ENCODE peak calls at places on chromosomes 7 and 10, in six cellular contexts. S, L, R, M, Q and V are unnamed samples.

GRCh38 chr7:46115410-46115809 is 194.3 kb upstream of the IGFBP3 start:
- DNase-seq in S (no peak), M (no peak), Q (no peak), L (peak; percentile 64), R (peak; percentile 47), V (no peak)

GRCh38 chr10:121413951-121414350 is 184.3 kb downstream of the FGFR2 start:
- DNase-seq in Q (no peak), R (no peak), M (no peak), L (no peak), S (no peak), V (no peak)

GRCh38 chr10:112955736-112956421 is 5.8 kb downstream of the TCF7L2 start:
- DNase-seq in S (no peak), Q (peak; percentile 74), R (peak; percentile 10), L (peak; percentile 78), M (no peak), V (peak; percentile 42)

GRCh38 chr10:43044444-43045245 is 32.2 kb upstream of the RET start:
- DNase-seq in L (no peak), R (no peak), M (no peak), S (no peak), Q (peak; percentile 2), V (peak; percentile 36)

GRCh38 chr7:73941836-73942551 is 81.0 kb downstream of the TMEM270 start:
- DNase-seq in R (peak; percentile 55), L (peak; percentile 66), Q (peak; percentile 40), M (no peak), S (no peak), V (no peak)

GRCh38 chr10:84328303-84329093 is at the start of gene CCSER2:
- DNase-seq in L (peak; percentile 96), R (peak; percentile 95), M (peak; percentile 98), Q (peak; percentile 95), S (peak; percentile 36), V (peak; percentile 99)

GRCh38 chr10:14971867-14972448 is 12.8 kb downstream of the MEIG1 start:
- DNase-seq in S (no peak), L (peak; percentile 42), M (peak; percentile 49), R (peak; percentile 37), Q (peak; percentile 13), V (no peak)

GRCh38 chr7:127876393-127876792 is 154.8 kb downstream of the LRRC4 start:
- DNase-seq in Q (peak; percentile 29), L (peak; percentile 58), S (no peak), R (no peak), M (no peak), V (no peak)

GRCh38 chr7:140673063-140673769 is 471 bp downstream of the ADCK2 start:
- DNase-seq in M (peak; percentile 39), S (no peak), Q (no peak), R (peak; percentile 41), L (peak; percentile 29), V (peak; percentile 86)

GRCh38 chr7:148754912-148755311 is 56.2 kb downstream of the CUL1 start:
- DNase-seq in L (no peak), R (no peak), S (no peak), M (no peak), Q (no peak), V (no peak)

GRCh38 chr7:151432658-151433521 is 7.1 kb downstream of the CRYGN start:
- DNase-seq in Q (no peak), L (no peak), R (no peak), S (no peak), M (peak; percentile 28), V (no peak)

GRCh38 chr7:115004121-115004520 is 82.2 kb downstream of the MDFIC start:
- DNase-seq in S (no peak), L (peak; percentile 47), Q (no peak), R (peak; percentile 67), M (no peak), V (peak; percentile 24)

GRCh38 chr10:110936757-110937156 is 17.4 kb downstream of the SHOC2 start:
- DNase-seq in M (no peak), S (no peak), R (no peak), Q (no peak), L (no peak), V (no peak)

GRCh38 chr10:8444630-8445029 is 390.1 kb downstream of the GATA3 start:
- DNase-seq in L (no peak), M (no peak), R (peak; percentile 25), S (no peak), Q (no peak), V (no peak)

GRCh38 chr7:5661941-5662340 is 119.5 kb downstream of the RNF216 start:
- DNase-seq in R (no peak), M (no peak), Q (no peak), L (no peak), S (no peak), V (no peak)

GRCh38 chr10:46022978-46023702 is 7.3 kb downstream of the NCOA4 start:
- DNase-seq in M (peak; percentile 83), L (peak; percentile 97), S (peak; percentile 7), R (peak; percentile 92), Q (peak; percentile 91), V (peak; percentile 95)